ENCODE peak calls at places on chromosomes 6 and 20, in six cellular contexts. One of them, this sample, is unnamed.

GRCh38 chr20:53738039-53738944 is 144.7 kb upstream of the ZNF217 start:
- DNase-seq in psoas muscle: peak; percentile 40
- DNase-seq in naive B cell: no peak
- DNase-seq in AG09319: peak; percentile 83
- DNase-seq in lung microvascular endothelial cell: no peak
- DNase-seq in hippocampal formation: no peak
- DNase-seq in this sample: no peak

GRCh38 chr6:159807150-159807859 is 7.2 kb downstream of the PNLDC1 start:
- DNase-seq in naive B cell: no peak
- DNase-seq in AG09319: no peak
- DNase-seq in psoas muscle: no peak
- DNase-seq in hippocampal formation: no peak
- DNase-seq in lung microvascular endothelial cell: no peak
- DNase-seq in this sample: no peak

GRCh38 chr20:57652865-57653545 is 32.8 kb upstream of the ZBP1 start:
- DNase-seq in naive B cell: no peak
- DNase-seq in lung microvascular endothelial cell: no peak
- DNase-seq in psoas muscle: no peak
- DNase-seq in hippocampal formation: no peak
- DNase-seq in AG09319: no peak
- DNase-seq in this sample: no peak

GRCh38 chr20:56440346-56441007 is 27.9 kb upstream of the RTF2 start:
- DNase-seq in AG09319: no peak
- DNase-seq in lung microvascular endothelial cell: no peak
- DNase-seq in naive B cell: peak; percentile 45
- DNase-seq in hippocampal formation: no peak
- DNase-seq in psoas muscle: no peak
- DNase-seq in this sample: peak; percentile 55

GRCh38 chr20:25176184-25176583 is 19.3 kb upstream of the ENTPD6 start:
- DNase-seq in lung microvascular endothelial cell: no peak
- DNase-seq in psoas muscle: no peak
- DNase-seq in hippocampal formation: no peak
- DNase-seq in AG09319: no peak
- DNase-seq in naive B cell: no peak
- DNase-seq in this sample: no peak

GRCh38 chr6:16130932-16131387 is 2.1 kb downstream of the MYLIP start:
- DNase-seq in lung microvascular endothelial cell: peak; percentile 35
- DNase-seq in AG09319: peak; percentile 44
- DNase-seq in naive B cell: peak; percentile 77
- DNase-seq in hippocampal formation: peak; percentile 65
- DNase-seq in psoas muscle: no peak
- DNase-seq in this sample: peak; percentile 80

GRCh38 chr20:57503035-57503658 is 21.8 kb downstream of the CTCFL start:
- DNase-seq in hippocampal formation: no peak
- DNase-seq in naive B cell: no peak
- DNase-seq in AG09319: no peak
- DNase-seq in lung microvascular endothelial cell: no peak
- DNase-seq in psoas muscle: no peak
- DNase-seq in this sample: no peak

GRCh38 chr6:156175971-156176421 is 601.2 kb upstream of the ARID1B start:
- DNase-seq in naive B cell: no peak
- DNase-seq in hippocampal formation: no peak
- DNase-seq in AG09319: no peak
- DNase-seq in lung microvascular endothelial cell: peak; percentile 74
- DNase-seq in psoas muscle: peak; percentile 39
- DNase-seq in this sample: no peak

GRCh38 chr6:144778773-144779531 is 493.8 kb downstream of the UTRN start:
- DNase-seq in hippocampal formation: no peak
- DNase-seq in lung microvascular endothelial cell: no peak
- DNase-seq in naive B cell: no peak
- DNase-seq in psoas muscle: no peak
- DNase-seq in AG09319: no peak
- DNase-seq in this sample: peak; percentile 5

GRCh38 chr6:7590918-7591302 is 912 bp downstream of the SNRNP48 start:
- DNase-seq in hippocampal formation: no peak
- DNase-seq in lung microvascular endothelial cell: peak; percentile 59
- DNase-seq in naive B cell: no peak
- DNase-seq in psoas muscle: no peak
- DNase-seq in AG09319: no peak
- DNase-seq in this sample: no peak

GRCh38 chr20:43977252-43977651 is 62.6 kb downstream of the TOX2 start:
- DNase-seq in AG09319: no peak
- DNase-seq in naive B cell: no peak
- DNase-seq in hippocampal formation: no peak
- DNase-seq in psoas muscle: no peak
- DNase-seq in lung microvascular endothelial cell: no peak
- DNase-seq in this sample: no peak

GRCh38 chr6:137819740-137820139 is 47.3 kb upstream of the TNFAIP3 start:
- DNase-seq in AG09319: no peak
- DNase-seq in hippocampal formation: no peak
- DNase-seq in naive B cell: peak; percentile 43
- DNase-seq in lung microvascular endothelial cell: no peak
- DNase-seq in psoas muscle: no peak
- DNase-seq in this sample: no peak

GRCh38 chr6:7391244-7391643 is 1.6 kb downstream of the RIOK1 start:
- DNase-seq in naive B cell: no peak
- DNase-seq in AG09319: no peak
- DNase-seq in hippocampal formation: no peak
- DNase-seq in psoas muscle: no peak
- DNase-seq in lung microvascular endothelial cell: no peak
- DNase-seq in this sample: no peak

GRCh38 chr6:37170273-37171140 is 555 bp downstream of the PIM1 start:
- DNase-seq in psoas muscle: peak; percentile 57
- DNase-seq in hippocampal formation: peak; percentile 60
- DNase-seq in naive B cell: peak; percentile 49
- DNase-seq in AG09319: no peak
- DNase-seq in lung microvascular endothelial cell: peak; percentile 8
- DNase-seq in this sample: peak; percentile 47